ENCODE peak calls at places on chromosomes 7 and 10, in ten cellular contexts. S is HepG2, U is IMR-90, G is stomach, A is ovary, I is uterus, X is heart left ventricle, R is Peyer's patch, L is prostate gland, Y is spleen. H is an unnamed sample.

GRCh38 chr7:70805360-70805759 is 326.6 kb upstream of the GALNT17 start:
- DNase-seq in R (no peak), L (no peak), U (no peak), A (no peak), Y (no peak), I (no peak), G (no peak), S (no peak), X (no peak), H (no peak)

GRCh38 chr10:78184851-78185692 is 151.4 kb downstream of the RPS24 start:
- DNase-seq in X (no peak), Y (peak), I (no peak), L (no peak), A (no peak), R (no peak), S (no peak), U (peak), G (no peak), H (no peak)

GRCh38 chr7:150955519-150956394 is 22.4 kb downstream of the KCNH2 start:
- DNase-seq in G (no peak), X (peak), R (no peak), U (peak), L (no peak), S (no peak), I (peak), Y (no peak), A (peak), H (peak)

GRCh38 chr7:101258243-101258731 is 13.4 kb upstream of the FIS1 start:
- DNase-seq in X (no peak), A (no peak), S (no peak), R (peak), U (no peak), G (no peak), Y (no peak), L (no peak), I (no peak), H (no peak)

GRCh38 chr10:82249141-82249540 is 374.1 kb downstream of the NRG3 start:
- DNase-seq in R (no peak), S (no peak), I (no peak), L (no peak), X (no peak), Y (no peak), G (no peak), A (no peak), U (no peak), H (no peak)

GRCh38 chr10:52644678-52645434 is 127.7 kb downstream of the MBL2 start:
- DNase-seq in I (no peak), U (peak), R (peak), S (peak), L (peak), X (no peak), Y (no peak), G (peak), A (no peak), H (peak)

GRCh38 chr7:126702242-126703016 is 550.3 kb downstream of the GRM8 start:
- DNase-seq in L (no peak), G (no peak), X (no peak), S (no peak), I (no peak), A (no peak), U (no peak), R (no peak), Y (no peak), H (no peak)

GRCh38 chr7:55060690-55061414 is 42.0 kb downstream of the EGFR start:
- DNase-seq in G (no peak), X (no peak), U (peak), Y (no peak), L (no peak), I (no peak), A (no peak), R (no peak), S (no peak), H (no peak)

GRCh38 chr7:54581511-54581910 is 39.3 kb downstream of the VSTM2A start:
- DNase-seq in X (no peak), U (no peak), I (no peak), S (no peak), G (no peak), A (no peak), R (no peak), Y (no peak), L (no peak), H (no peak)

GRCh38 chr7:92798517-92799249 is 37.7 kb downstream of the CDK6 start:
- DNase-seq in U (no peak), X (no peak), R (no peak), Y (no peak), I (no peak), A (no peak), G (no peak), S (no peak), L (no peak), H (no peak)

DNA sequence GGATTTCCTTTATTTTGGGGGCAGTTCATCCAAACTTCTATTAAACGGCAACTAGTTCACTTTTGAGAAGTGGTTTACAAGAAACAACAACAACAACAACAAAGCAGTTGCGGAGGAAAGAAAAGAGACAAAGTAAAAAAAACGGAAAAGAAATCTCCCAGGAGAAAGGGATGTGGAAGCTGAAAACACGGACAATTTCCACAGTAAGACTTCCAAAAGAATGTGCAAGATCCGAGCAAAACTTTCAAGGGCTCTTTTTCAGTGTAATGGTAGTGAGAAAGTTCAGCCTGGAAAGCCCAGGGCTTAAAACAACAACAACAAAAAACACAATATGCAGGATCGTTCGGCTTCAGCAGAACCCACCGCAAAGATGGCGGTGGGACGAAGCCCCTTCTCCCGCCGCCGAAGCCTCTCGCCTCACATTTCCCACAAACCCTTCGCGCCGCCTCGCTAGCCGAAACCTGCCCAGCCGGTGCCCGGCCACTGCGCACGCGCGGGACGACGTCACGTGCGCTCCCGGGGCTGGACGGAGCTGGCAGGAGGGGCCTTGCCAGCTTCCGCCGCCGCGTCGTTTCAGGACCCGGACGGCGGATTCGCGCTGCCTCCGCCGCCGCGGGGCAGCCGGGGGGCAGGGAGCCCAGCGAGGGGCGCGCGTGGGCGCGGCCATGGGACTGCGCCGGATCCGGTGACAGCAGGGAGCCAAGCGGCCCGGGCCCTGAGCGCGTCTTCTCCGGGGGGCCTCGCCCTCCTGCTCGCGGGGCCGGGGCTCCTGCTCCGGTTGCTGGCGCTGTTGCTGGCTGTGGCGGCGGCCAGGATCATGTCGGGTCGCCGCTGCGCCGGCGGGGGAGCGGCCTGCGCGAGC is at the start of gene TNKS2:
- DNase-seq in L (peak), A (peak), R (peak), I (peak), Y (peak), S (peak), G (peak), U (peak), X (peak), H (peak)
- H3K4me3 ChIP-seq in L (peak), A (peak), R (peak), I (peak), Y (peak), S (peak), G (peak), U (peak), X (peak), H (peak)

GRCh38 chr10:4545077-4545476 is 280.9 kb upstream of the AKR1E2 start:
- DNase-seq in U (no peak), Y (no peak), A (no peak), I (no peak), L (no peak), G (no peak), R (no peak), S (no peak), X (no peak), H (no peak)
- TF ChIP-seq POLR2A in U (no peak), Y (no peak), A (no peak), I (no peak), L (no peak), G (no peak), R (no peak), S (no peak), X (no peak), H (no peak)

GRCh38 chr7:22287412-22287811 is 69.5 kb downstream of the RAPGEF5 start:
- DNase-seq in R (no peak), L (no peak), X (no peak), S (no peak), G (no peak), I (no peak), U (no peak), A (no peak), Y (no peak), H (no peak)
- H3K27ac ChIP-seq in R (no peak), L (no peak), X (no peak), S (no peak), G (no peak), I (no peak), U (no peak), A (no peak), Y (no peak), H (no peak)

GRCh38 chr7:2613926-2614613 is 17.7 kb upstream of the TTYH3 start:
- DNase-seq in A (peak), L (peak), G (no peak), I (peak), S (no peak), U (no peak), X (peak), R (no peak), Y (no peak), H (peak)
- H3K4me3 ChIP-seq in A (peak), L (no peak), G (no peak), I (no peak), S (peak), U (no peak), X (no peak), R (no peak), Y (no peak), H (no peak)

GRCh38 chr10:13894412-13895093 is 307.8 kb downstream of the PRPF18 start:
- DNase-seq in U (peak), R (no peak), I (no peak), Y (no peak), A (no peak), L (no peak), S (no peak), X (no peak), G (no peak), H (no peak)
- TF ChIP-seq POLR2A in U (no peak), R (no peak), I (no peak), Y (no peak), A (no peak), L (no peak), S (no peak), X (no peak), G (no peak), H (no peak)

GRCh38 chr10:101013365-101013825 is 13.8 kb downstream of the LZTS2 start:
- DNase-seq in S (no peak), X (no peak), U (no peak), R (no peak), I (no peak), A (no peak), L (no peak), G (no peak), Y (no peak), H (no peak)
- H3K27ac ChIP-seq in S (no peak), X (peak), U (peak), R (no peak), I (peak), A (no peak), L (peak), G (no peak), Y (peak), H (no peak)

GRCh38 chr10:44309939-44310761 is 74.7 kb downstream of the CXCL12 start:
- DNase-seq in A (no peak), S (no peak), L (no peak), R (no peak), U (no peak), X (no peak), Y (no peak), I (no peak), G (no peak), H (no peak)

GRCh38 chr10:44311563-44311905 is 73.4 kb downstream of the CXCL12 start:
- DNase-seq in G (no peak), U (no peak), A (no peak), Y (no peak), S (no peak), X (no peak), R (no peak), L (no peak), I (no peak), H (no peak)

GRCh38 chr10:44312401-44312800 is 72.5 kb downstream of the CXCL12 start:
- DNase-seq in L (no peak), R (no peak), A (no peak), S (no peak), Y (no peak), X (no peak), G (no peak), U (no peak), I (no peak), H (no peak)

GRCh38 chr10:44308935-44309334 is 76.0 kb downstream of the CXCL12 start:
- DNase-seq in Y (no peak), S (no peak), I (no peak), G (no peak), A (no peak), X (no peak), L (no peak), R (no peak), U (no peak), H (no peak)

GRCh38 chr10:44310762-44311562 is 73.9 kb downstream of the CXCL12 start:
- DNase-seq in Y (peak), S (no peak), L (peak), R (peak), I (peak), U (peak), G (peak), A (peak), X (peak), H (peak)
- H3K4me3 ChIP-seq in Y (peak), S (no peak), L (no peak), R (peak), I (no peak), U (no peak), G (peak), A (peak), X (peak), H (no peak)

DNA sequence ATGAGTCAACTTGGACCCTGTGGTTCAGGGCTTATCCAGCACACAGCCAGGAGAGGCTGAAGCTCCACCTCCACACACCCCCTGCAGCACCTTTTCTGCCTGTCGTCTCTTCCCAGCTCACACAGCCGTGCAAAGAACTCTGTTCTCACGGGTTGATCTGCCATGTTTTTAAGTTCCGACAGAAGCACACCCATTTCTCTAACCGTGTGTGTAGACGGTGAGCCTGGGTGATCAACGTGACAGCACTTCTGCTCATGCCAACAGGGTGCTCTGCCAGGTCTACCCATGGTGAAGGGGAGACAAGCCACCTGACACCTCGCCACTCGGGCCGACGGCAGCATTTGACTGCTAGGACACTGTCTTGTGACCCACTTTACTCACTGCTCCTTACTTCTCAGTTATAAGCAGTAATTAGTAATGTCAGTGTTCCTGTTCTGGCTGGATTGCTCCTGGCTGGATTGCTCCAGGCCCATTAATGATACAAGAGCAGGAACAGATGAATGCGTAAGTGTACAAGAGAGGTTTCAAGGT is 90.5 kb downstream of the RNF216 start:
- DNase-seq in R (no peak), S (no peak), X (peak), G (no peak), A (peak), U (no peak), Y (no peak), L (no peak), I (peak), H (peak)
- TF ChIP-seq POLR2A in R (no peak), S (no peak), X (peak), G (no peak), A (no peak), U (no peak), Y (no peak), L (no peak), I (no peak), H (no peak)

GRCh38 chr7:44046321-44047061 is 2.0 kb downstream of the DBNL start:
- DNase-seq in L (no peak), X (no peak), I (no peak), R (peak), U (no peak), S (no peak), Y (peak), G (no peak), A (no peak), H (peak)

GRCh38 chr7:44048031-44048795 is 3.7 kb downstream of the DBNL start:
- DNase-seq in R (no peak), G (no peak), U (no peak), I (no peak), A (no peak), Y (peak), S (no peak), L (no peak), X (no peak), H (no peak)

GRCh38 chr7:44043902-44044301 is 600 bp upstream of the DBNL start:
- DNase-seq in U (no peak), X (no peak), S (no peak), A (no peak), L (no peak), I (no peak), Y (no peak), R (no peak), G (no peak), H (no peak)

GRCh38 chr7:44044315-44045225 is at the start of gene DBNL:
- DNase-seq in I (peak), L (peak), X (peak), R (peak), G (peak), A (peak), U (peak), Y (peak), S (peak), H (peak)

GRCh38 chr7:44045226-44046014 is 918 bp downstream of the DBNL start:
- DNase-seq in X (no peak), A (no peak), I (no peak), L (no peak), U (no peak), S (no peak), R (no peak), G (no peak), Y (no peak), H (no peak)
- H3K27ac ChIP-seq in X (peak), A (peak), I (peak), L (peak), U (peak), S (peak), R (peak), G (peak), Y (peak), H (peak)